ENCODE peak calls at places on chromosomes 1 and 21, in ten cellular contexts. One of them, this sample, is unnamed.

GRCh38 chr1:29830916-29831315 is 594.6 kb downstream of the PTPRU start:
- DNase-seq in ACHN: no peak
- DNase-seq in T follicular helper cell: no peak
- DNase-seq in NCI-H82: no peak
- DNase-seq in HEK293T: no peak
- DNase-seq in GM23338: no peak
- DNase-seq in bronchial epithelial cell: no peak
- DNase-seq in foreskin fibroblast: no peak
- DNase-seq in NCI-H187: no peak
- DNase-seq in stimulated activated CD8-positive, alpha-beta memory T cell treated with anti-CD3 and anti-CD28 coated beads, Interleukin-15, amount 100 ng/mL, for 1 hour: no peak
- DNase-seq in this sample: no peak

GRCh38 chr1:24567792-24568388 is 12.0 kb downstream of the NCMAP start:
- DNase-seq in ACHN: no peak
- DNase-seq in T follicular helper cell: no peak
- DNase-seq in NCI-H82: no peak
- DNase-seq in HEK293T: no peak
- DNase-seq in GM23338: peak
- DNase-seq in bronchial epithelial cell: peak
- DNase-seq in foreskin fibroblast: no peak
- DNase-seq in NCI-H187: no peak
- DNase-seq in stimulated activated CD8-positive, alpha-beta memory T cell treated with anti-CD3 and anti-CD28 coated beads, Interleukin-15, amount 100 ng/mL, for 1 hour: no peak
- DNase-seq in this sample: no peak

GRCh38 chr21:29939859-29940245 is at the start of gene GRIK1:
- DNase-seq in ACHN: no peak
- DNase-seq in T follicular helper cell: no peak
- DNase-seq in NCI-H82: peak
- DNase-seq in HEK293T: peak
- DNase-seq in GM23338: peak
- DNase-seq in bronchial epithelial cell: peak
- DNase-seq in foreskin fibroblast: peak
- DNase-seq in NCI-H187: no peak
- DNase-seq in stimulated activated CD8-positive, alpha-beta memory T cell treated with anti-CD3 and anti-CD28 coated beads, Interleukin-15, amount 100 ng/mL, for 1 hour: no peak
- DNase-seq in this sample: no peak

GRCh38 chr1:224700915-224701531 is 84.9 kb downstream of the CNIH3 start:
- DNase-seq in ACHN: peak
- DNase-seq in T follicular helper cell: no peak
- DNase-seq in NCI-H82: peak
- DNase-seq in HEK293T: peak
- DNase-seq in GM23338: peak
- DNase-seq in bronchial epithelial cell: no peak
- DNase-seq in foreskin fibroblast: peak
- DNase-seq in NCI-H187: no peak
- DNase-seq in stimulated activated CD8-positive, alpha-beta memory T cell treated with anti-CD3 and anti-CD28 coated beads, Interleukin-15, amount 100 ng/mL, for 1 hour: no peak
- DNase-seq in this sample: peak

GRCh38 chr1:208235983-208236761 is 8.0 kb downstream of the PLXNA2 start:
- DNase-seq in ACHN: no peak
- DNase-seq in T follicular helper cell: no peak
- DNase-seq in NCI-H82: no peak
- DNase-seq in HEK293T: no peak
- DNase-seq in GM23338: no peak
- DNase-seq in bronchial epithelial cell: peak
- DNase-seq in foreskin fibroblast: peak
- DNase-seq in NCI-H187: no peak
- DNase-seq in stimulated activated CD8-positive, alpha-beta memory T cell treated with anti-CD3 and anti-CD28 coated beads, Interleukin-15, amount 100 ng/mL, for 1 hour: no peak
- DNase-seq in this sample: no peak

GRCh38 chr1:107477233-107477632 is 336.4 kb downstream of the NTNG1 start:
- DNase-seq in ACHN: peak
- DNase-seq in T follicular helper cell: no peak
- DNase-seq in NCI-H82: no peak
- DNase-seq in HEK293T: peak
- DNase-seq in GM23338: peak
- DNase-seq in bronchial epithelial cell: no peak
- DNase-seq in foreskin fibroblast: no peak
- DNase-seq in NCI-H187: no peak
- DNase-seq in stimulated activated CD8-positive, alpha-beta memory T cell treated with anti-CD3 and anti-CD28 coated beads, Interleukin-15, amount 100 ng/mL, for 1 hour: no peak
- DNase-seq in this sample: no peak

GRCh38 chr1:10117865-10118264 is 85.1 kb downstream of the UBE4B start:
- DNase-seq in ACHN: no peak
- DNase-seq in T follicular helper cell: no peak
- DNase-seq in NCI-H82: no peak
- DNase-seq in HEK293T: no peak
- DNase-seq in GM23338: no peak
- DNase-seq in bronchial epithelial cell: no peak
- DNase-seq in foreskin fibroblast: no peak
- DNase-seq in NCI-H187: no peak
- DNase-seq in stimulated activated CD8-positive, alpha-beta memory T cell treated with anti-CD3 and anti-CD28 coated beads, Interleukin-15, amount 100 ng/mL, for 1 hour: no peak
- DNase-seq in this sample: no peak

GRCh38 chr1:77876884-77877283 is 11.5 kb upstream of the NEXN start:
- DNase-seq in ACHN: peak
- DNase-seq in T follicular helper cell: no peak
- DNase-seq in NCI-H82: no peak
- DNase-seq in HEK293T: no peak
- DNase-seq in GM23338: no peak
- DNase-seq in bronchial epithelial cell: no peak
- DNase-seq in foreskin fibroblast: peak
- DNase-seq in NCI-H187: no peak
- DNase-seq in stimulated activated CD8-positive, alpha-beta memory T cell treated with anti-CD3 and anti-CD28 coated beads, Interleukin-15, amount 100 ng/mL, for 1 hour: no peak
- DNase-seq in this sample: no peak

GRCh38 chr1:164836614-164837018 is 277.6 kb downstream of the PBX1 start:
- DNase-seq in ACHN: no peak
- DNase-seq in T follicular helper cell: no peak
- DNase-seq in NCI-H82: no peak
- DNase-seq in HEK293T: no peak
- DNase-seq in GM23338: no peak
- DNase-seq in bronchial epithelial cell: no peak
- DNase-seq in foreskin fibroblast: no peak
- DNase-seq in NCI-H187: no peak
- DNase-seq in stimulated activated CD8-positive, alpha-beta memory T cell treated with anti-CD3 and anti-CD28 coated beads, Interleukin-15, amount 100 ng/mL, for 1 hour: no peak
- DNase-seq in this sample: no peak